ENCODE peak calls at places on chromosomes 11 and 22, in five cellular contexts. I, N, S, M and W are unnamed samples.

GRCh38 chr22:31490496-31490925 is 869 bp upstream of the EIF4ENIF1 start:
- DNase-seq in I (peak), N (peak), S (no peak), M (peak), W (peak)

GRCh38 chr22:29658171-29658570 is 54.7 kb downstream of the NF2 start:
- DNase-seq in I (no peak), N (no peak), S (no peak), M (no peak), W (no peak)

GRCh38 chr11:16981651-16982194 is 32.5 kb downstream of the PLEKHA7 start:
- DNase-seq in I (no peak), N (peak), S (no peak), M (no peak), W (no peak)

GRCh38 chr11:22346283-22346682 is 8.1 kb downstream of the SLC17A6 start:
- DNase-seq in I (no peak), N (no peak), S (no peak), M (no peak), W (no peak)

GRCh38 chr11:45143494-45143893 is 2.9 kb upstream of the PRDM11 start:
- DNase-seq in I (no peak), N (no peak), S (no peak), M (no peak), W (no peak)

GRCh38 chr11:7353100-7353499 is 101.4 kb downstream of the SYT9 start:
- DNase-seq in I (no peak), N (no peak), S (no peak), M (no peak), W (peak)

GRCh38 chr11:119501777-119502405 is 78.9 kb upstream of the THY1 start:
- DNase-seq in I (no peak), N (no peak), S (no peak), M (no peak), W (no peak)

GRCh38 chr11:45388472-45388871 is 102.3 kb upstream of the SYT13 start:
- DNase-seq in I (no peak), N (no peak), S (no peak), M (no peak), W (no peak)

GRCh38 chr22:43777204-43777671 is 34.9 kb downstream of the EFCAB6 start:
- DNase-seq in I (no peak), N (peak), S (no peak), M (no peak), W (no peak)

GRCh38 chr11:61890536-61891330 is 612 bp downstream of the FADS3 start:
- DNase-seq in I (no peak), N (peak), S (no peak), M (peak), W (no peak)

GRCh38 chr22:30637701-30638114 is 2.1 kb downstream of the SLC35E4 start:
- DNase-seq in I (no peak), N (no peak), S (no peak), M (no peak), W (no peak)

GRCh38 chr22:32309585-32310251 is 47.9 kb upstream of the RFPL3 start:
- DNase-seq in I (no peak), N (no peak), S (no peak), M (no peak), W (no peak)

GRCh38 chr22:26086359-26086758 is 82.9 kb upstream of the SEZ6L start:
- DNase-seq in I (no peak), N (no peak), S (no peak), M (no peak), W (no peak)

GRCh38 chr22:30457964-30458363 is 13.9 kb downstream of the SEC14L3 start:
- DNase-seq in I (no peak), N (no peak), S (no peak), M (no peak), W (no peak)

GRCh38 chr11:20159680-20160381 is 444 bp downstream of the DBX1 start:
- DNase-seq in I (no peak), N (no peak), S (no peak), M (no peak), W (no peak)

GRCh38 chr11:10926801-10927200 is 68.9 kb upstream of the ZBED5 start:
- DNase-seq in I (no peak), N (no peak), S (no peak), M (no peak), W (no peak)

GRCh38 chr11:50182486-50182885 is 149.8 kb downstream of the OR4C45 start:
- DNase-seq in I (no peak), N (no peak), S (no peak), M (no peak), W (no peak)